ENCODE peak calls at places on chromosomes 12 and 14, in nine cellular contexts. M is neural crest cell; H is astrocyte of the spinal cord; Q is cardiac fibroblast; W is NCI-H1092 treated with DMSO at 0.1 percent for 48 hours; B is RKO; N is NCI-H2171 treated with DMSO at 0.1 percent for 48 hours; Y is HCT116; E is stimulated activated CD8-positive, alpha-beta memory T cell treated with anti-CD3 and anti-CD28 coated beads, Interleukin-12 subunit alpha, Interleukin-12 subunit beta, amount 100 ng/mL, for 4 hours. T is an unnamed sample.

GRCh38 chr14:49461529-49462401 is 124.4 kb downstream of the RPS29 start:
- DNase-seq in M (peak; percentile 37), H (peak; percentile 76), Q (peak; percentile 87), W (peak; percentile 61), B (peak; percentile 81), N (peak; percentile 75), Y (peak; percentile 78), E (no peak), T (peak; percentile 77)

GRCh38 chr12:124919646-124920352 is 5.3 kb upstream of the UBC start:
- DNase-seq in M (no peak), H (peak; percentile 56), Q (peak; percentile 31), W (no peak), B (peak; percentile 93), N (no peak), Y (no peak), E (no peak), T (peak; percentile 46)

GRCh38 chr14:46250113-46250703 is 401.4 kb downstream of the RPL10L start:
- DNase-seq in M (no peak), H (peak; percentile 14), Q (peak; percentile 8), W (peak; percentile 45), B (peak; percentile 55), N (peak; percentile 28), Y (peak; percentile 19), E (no peak), T (peak; percentile 43)

GRCh38 chr12:94149781-94150482 is 1.6 kb downstream of the PLXNC1 start:
- DNase-seq in M (no peak), H (no peak), Q (peak; percentile 64), W (peak; percentile 34), B (no peak), N (no peak), Y (no peak), E (no peak), T (peak; percentile 72)

GRCh38 chr14:76919811-76920571 is 93.8 kb downstream of the LRRC74A start:
- DNase-seq in M (no peak), H (peak; percentile 88), Q (peak; percentile 98), W (peak; percentile 94), B (no peak), N (peak; percentile 99), Y (no peak), E (no peak), T (peak; percentile 93)

GRCh38 chr12:76020731-76021672 is 10.6 kb downstream of the PHLDA1 start:
- DNase-seq in M (no peak), H (peak; percentile 99), Q (peak; percentile 97), W (no peak), B (peak; percentile 100), N (no peak), Y (peak; percentile 84), E (peak; percentile 40), T (peak; percentile 54)

GRCh38 chr14:34562776-34563150 is 23.3 kb upstream of the EAPP start:
- DNase-seq in M (no peak), H (no peak), Q (no peak), W (no peak), B (no peak), N (no peak), Y (no peak), E (no peak), T (no peak)

GRCh38 chr14:89973234-89973823 is 17.6 kb downstream of the TDP1 start:
- DNase-seq in M (peak; percentile 66), H (peak; percentile 67), Q (peak; percentile 83), W (peak; percentile 41), B (peak; percentile 74), N (peak; percentile 76), Y (peak; percentile 35), E (no peak), T (peak; percentile 80)

GRCh38 chr14:72776701-72777255 is 117.1 kb downstream of the DPF3 start:
- DNase-seq in M (no peak), H (no peak), Q (no peak), W (no peak), B (no peak), N (no peak), Y (no peak), E (no peak), T (no peak)

GRCh38 chr14:53979747-53980642 is 23.4 kb upstream of the BMP4 start:
- DNase-seq in M (no peak), H (peak; percentile 77), Q (peak; percentile 76), W (no peak), B (no peak), N (no peak), Y (no peak), E (no peak), T (peak; percentile 96)

GRCh38 chr14:20494935-20495766 is 10.2 kb upstream of the RNASE10 start:
- DNase-seq in M (no peak), H (no peak), Q (peak; percentile 51), W (no peak), B (peak; percentile 42), N (no peak), Y (peak; percentile 22), E (no peak), T (peak; percentile 82)

GRCh38 chr12:52990206-52990605 is 16.1 kb upstream of the EIF4B start:
- DNase-seq in M (no peak), H (no peak), Q (peak; percentile 29), W (no peak), B (no peak), N (no peak), Y (no peak), E (no peak), T (no peak)

GRCh38 chr14:94598816-94599655 is 13.2 kb upstream of the SERPINA3 start:
- DNase-seq in M (peak; percentile 16), H (peak; percentile 99), Q (peak; percentile 97), W (no peak), B (peak; percentile 71), N (peak; percentile 12), Y (peak; percentile 96), E (no peak), T (peak; percentile 76)

GRCh38 chr12:76259660-76260389 is 88.4 kb downstream of the BBS10 start:
- DNase-seq in M (no peak), H (peak; percentile 87), Q (peak; percentile 94), W (no peak), B (peak; percentile 90), N (no peak), Y (no peak), E (no peak), T (peak; percentile 68)

GRCh38 chr12:70002912-70003255 is 177.9 kb downstream of the MYRFL start:
- DNase-seq in M (no peak), H (no peak), Q (no peak), W (no peak), B (no peak), N (no peak), Y (no peak), E (no peak), T (no peak)

GRCh38 chr12:80100566-80100965 is 1.2 kb downstream of the OTOGL start:
- DNase-seq in M (no peak), H (peak; percentile 68), Q (no peak), W (no peak), B (no peak), N (no peak), Y (no peak), E (no peak), T (no peak)

GRCh38 chr12:29625359-29625953 is 128.0 kb upstream of the OVCH1 start:
- DNase-seq in M (no peak), H (no peak), Q (peak; percentile 25), W (no peak), B (no peak), N (no peak), Y (no peak), E (no peak), T (no peak)

GRCh38 chr12:95173392-95174251 is 43.6 kb downstream of the FGD6 start:
- DNase-seq in M (no peak), H (peak; percentile 83), Q (peak; percentile 90), W (no peak), B (no peak), N (peak; percentile 79), Y (no peak), E (no peak), T (peak; percentile 33)

GRCh38 chr14:90511795-90512331 is 115.0 kb downstream of the CALM1 start:
- DNase-seq in M (no peak), H (no peak), Q (no peak), W (peak; percentile 39), B (no peak), N (peak; percentile 89), Y (no peak), E (no peak), T (no peak)

GRCh38 chr14:50311337-50311973 is 574 bp downstream of the L2HGDH start:
- DNase-seq in M (no peak), H (no peak), Q (peak; percentile 31), W (no peak), B (peak; percentile 47), N (peak; percentile 63), Y (no peak), E (no peak), T (peak; percentile 6)